ENCODE peak calls at places on chromosomes 13 and 19, in five cellular contexts. U, E, V, W and C are unnamed samples.

GRCh38 chr19:33052352-33052972 is 12.2 kb downstream of the RHPN2 start:
- DNase-seq in V (no peak), W (no peak), E (peak), U (no peak), C (no peak)

GRCh38 chr19:7605490-7606222 is 10.0 kb downstream of the CAMSAP3 start:
- DNase-seq in E (peak), U (peak), W (no peak), V (no peak), C (no peak)

GRCh38 chr19:50556236-50557008 is 11.8 kb downstream of the LRRC4B start:
- DNase-seq in V (peak), W (peak), E (peak), U (peak), C (peak)

GRCh38 chr13:111658150-111659100 is 338.0 kb downstream of the TEX29 start:
- DNase-seq in V (peak), W (no peak), E (no peak), U (no peak), C (no peak)

GRCh38 chr13:25468330-25469178 is 96.8 kb downstream of the ATP8A2 start:
- DNase-seq in U (no peak), W (no peak), E (no peak), V (peak), C (no peak)

GRCh38 chr13:48161530-48162179 is 66.8 kb upstream of the MED4 start:
- DNase-seq in W (no peak), U (no peak), V (no peak), E (no peak), C (no peak)

GRCh38 chr13:110485604-110486003 is 75.9 kb downstream of the RAB20 start:
- DNase-seq in U (no peak), V (peak), E (peak), W (no peak), C (no peak)

GRCh38 chr19:39270091-39270871 is 2.1 kb downstream of the IFNL2 start:
- DNase-seq in E (peak), U (no peak), V (no peak), W (no peak), C (no peak)

GRCh38 chr13:112366907-112367646 is 9.1 kb upstream of the SPACA7 start:
- DNase-seq in E (no peak), U (no peak), V (no peak), W (no peak), C (no peak)

GRCh38 chr13:58376775-58377174 is 745.2 kb downstream of the PCDH17 start:
- DNase-seq in W (no peak), V (no peak), E (no peak), U (no peak), C (no peak)

GRCh38 chr13:51924756-51925544 is 63.2 kb downstream of the CCDC70 start:
- DNase-seq in U (no peak), E (no peak), W (no peak), V (no peak), C (no peak)

GRCh38 chr13:19658192-19658591 is 24.7 kb downstream of the MPHOSPH8 start:
- DNase-seq in V (no peak), W (no peak), U (no peak), E (no peak), C (no peak)

GRCh38 chr13:108419768-108420167 is 150.2 kb downstream of the TNFSF13B start:
- DNase-seq in U (peak), V (no peak), E (no peak), W (no peak), C (no peak)

GRCh38 chr19:39544201-39544903 is 4.4 kb upstream of the EID2 start:
- DNase-seq in U (peak), W (no peak), E (peak), V (no peak), C (no peak)

GRCh38 chr13:98004107-98004506 is 50.6 kb downstream of the IPO5 start:
- DNase-seq in U (no peak), W (peak), V (no peak), E (peak), C (no peak)

GRCh38 chr13:44340508-44340907 is 33.1 kb upstream of the SERP2 start:
- DNase-seq in E (no peak), U (no peak), W (no peak), V (no peak), C (no peak)

GRCh38 chr13:23678768-23679167 is 108.6 kb downstream of the TNFRSF19 start:
- DNase-seq in U (no peak), E (no peak), V (no peak), W (no peak), C (no peak)

GRCh38 chr19:18227781-18228271 is 1.6 kb upstream of the PDE4C start:
- DNase-seq in E (no peak), W (no peak), V (no peak), U (no peak), C (no peak)

GRCh38 chr19:13010038-13010991 is 15.0 kb downstream of the NFIX start:
- DNase-seq in U (no peak), V (no peak), W (no peak), E (no peak), C (no peak)

GRCh38 chr13:35826626-35827254 is 304.4 kb downstream of the DCLK1 start:
- DNase-seq in E (no peak), W (no peak), U (no peak), V (no peak), C (no peak)

GRCh38 chr13:110877737-110878136 is 37.1 kb downstream of the ANKRD10 start:
- DNase-seq in W (no peak), V (no peak), E (no peak), U (no peak), C (no peak)

GRCh38 chr13:24670927-24671326 is 9.3 kb upstream of the ATP12A start:
- DNase-seq in E (peak), U (peak), W (no peak), V (peak), C (no peak)

GRCh38 chr13:46321494-46322225 is 65.4 kb downstream of the RUBCNL start:
- DNase-seq in V (peak), W (no peak), E (peak), U (peak), C (no peak)

GRCh38 chr13:27977476-27978300 is 8.6 kb upstream of the CDX2 start:
- DNase-seq in U (no peak), V (no peak), E (no peak), W (no peak), C (no peak)

GRCh38 chr19:29715695-29716581 is 877 bp upstream of the C19orf12 start:
- DNase-seq in E (no peak), W (no peak), V (no peak), U (peak), C (no peak)